ENCODE peak calls at places on chromosomes 11 and 22, in six cellular contexts. L is OCI-LY7, A is cardiac muscle cell, J is fibroblast of lung, U is IMR-90, P is fibroblast of pulmonary artery. F is an unnamed sample.

GRCh38 chr22:46433318-46433717 is 97.8 kb downstream of the TRMU start:
- DNase-seq in U (no peak), L (peak), A (no peak), P (no peak), J (no peak), F (no peak)

GRCh38 chr11:23090659-23091058 is 230.4 kb upstream of the CCDC179 start:
- DNase-seq in A (no peak), L (no peak), P (no peak), J (no peak), U (no peak), F (no peak)

GRCh38 chr11:107916671-107917241 is 11.5 kb upstream of the RAB39A start:
- DNase-seq in A (peak), P (peak), J (peak), U (no peak), L (peak), F (peak)

GRCh38 chr11:112963368-112963955 is 2.2 kb downstream of the NCAM1 start:
- DNase-seq in A (no peak), P (no peak), J (no peak), L (no peak), U (no peak), F (no peak)

GRCh38 chr22:45552580-45553332 is 50.1 kb downstream of the FBLN1 start:
- DNase-seq in J (peak), A (peak), U (peak), L (no peak), P (peak), F (peak)

GRCh38 chr11:65426839-65427690 is 4.5 kb downstream of the NEAT1 start:
- DNase-seq in L (peak), J (peak), U (peak), P (peak), A (peak), F (peak)

GRCh38 chr11:79390923-79391322 is 49.9 kb downstream of the TENM4 start:
- DNase-seq in A (no peak), J (no peak), P (peak), L (no peak), U (peak), F (no peak)

GRCh38 chr11:6411594-6412031 is 7.3 kb downstream of the APBB1 start:
- DNase-seq in L (no peak), J (no peak), U (no peak), A (no peak), P (no peak), F (no peak)

GRCh38 chr11:9880657-9881056 is 216.8 kb downstream of the SWAP70 start:
- DNase-seq in U (no peak), P (no peak), J (no peak), A (no peak), L (no peak), F (no peak)

GRCh38 chr11:40401132-40401853 is 1058.2 kb downstream of the LRRC4C start:
- DNase-seq in J (no peak), U (no peak), A (no peak), P (no peak), L (no peak), F (peak)

DNA sequence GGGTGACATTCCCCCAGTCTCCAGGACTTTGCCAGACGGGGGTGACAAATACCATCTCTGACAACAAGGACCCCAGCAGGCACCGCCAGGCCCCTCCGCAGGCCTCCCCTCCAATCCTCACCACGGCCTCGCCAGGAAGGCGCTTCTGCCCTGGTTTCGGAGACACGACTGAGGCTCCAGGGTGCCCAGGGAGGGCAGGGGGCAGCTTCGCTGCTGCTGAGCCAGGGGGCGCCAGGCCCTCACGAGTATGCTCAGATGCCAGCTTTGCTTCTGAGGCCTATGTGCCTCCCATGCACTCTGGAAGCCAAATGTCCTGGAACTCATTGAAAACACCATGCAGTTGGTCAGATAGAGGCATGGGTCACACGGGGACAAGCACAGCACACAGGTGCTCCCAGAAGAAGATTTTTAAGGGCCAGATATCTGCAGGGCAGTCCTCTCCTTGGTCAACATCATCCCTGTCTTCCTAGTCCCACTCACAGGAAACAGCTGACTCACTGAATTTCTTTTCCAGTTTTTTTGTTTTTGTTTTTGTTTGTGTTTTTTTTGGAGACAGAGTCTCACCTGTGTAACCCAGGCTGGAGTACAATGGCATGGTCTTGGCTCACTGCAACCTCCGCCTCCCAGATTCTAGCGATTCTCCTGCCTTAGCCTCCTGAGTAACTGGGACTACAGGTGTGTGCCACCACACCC is 19.9 kb downstream of the BID start:
- DNase-seq in J (no peak), A (no peak), L (peak), U (no peak), P (no peak), F (no peak)
- TF ChIP-seq CTCF in J (peak), A (peak), L (peak), U (peak), P (peak), F (no peak)

GRCh38 chr11:69948256-69949141 is 129.3 kb upstream of the FGF3 start:
- DNase-seq in P (no peak), A (no peak), U (peak), L (no peak), J (peak), F (peak)
- TF ChIP-seq CTCF in P (no peak), A (no peak), U (no peak), L (no peak), J (no peak), F (no peak)

GRCh38 chr11:980438-981365 is 55.0 kb downstream of the AP2A2 start:
- DNase-seq in L (no peak), J (peak), U (no peak), P (no peak), A (no peak), F (peak)
- TF ChIP-seq CTCF in L (no peak), J (no peak), U (no peak), P (no peak), A (peak), F (no peak)

GRCh38 chr22:36770946-36771340 is 5.0 kb downstream of the IFT27 start:
- DNase-seq in P (no peak), A (no peak), L (no peak), J (no peak), U (no peak), F (no peak)

GRCh38 chr22:36770116-36770945 is 5.6 kb downstream of the IFT27 start:
- DNase-seq in L (no peak), P (peak), J (no peak), A (peak), U (no peak), F (no peak)

GRCh38 chr22:36773935-36774334 is 2.0 kb downstream of the IFT27 start:
- DNase-seq in P (peak), A (peak), L (peak), U (peak), J (peak), F (peak)

GRCh38 chr22:36771376-36772063 is 4.4 kb downstream of the IFT27 start:
- DNase-seq in J (no peak), P (no peak), U (no peak), L (no peak), A (no peak), F (no peak)

GRCh38 chr22:36772451-36772850 is 3.5 kb downstream of the IFT27 start:
- DNase-seq in J (no peak), U (no peak), A (no peak), L (no peak), P (no peak), F (peak)
- TF ChIP-seq CTCF in J (no peak), U (no peak), A (no peak), L (no peak), P (no peak), F (no peak)

GRCh38 chr11:128205796-128206195 is 381.6 kb downstream of the ETS1 start:
- DNase-seq in J (no peak), L (no peak), P (no peak), U (no peak), A (no peak), F (no peak)

GRCh38 chr11:128201801-128202200 is 385.6 kb downstream of the ETS1 start:
- DNase-seq in A (no peak), U (no peak), P (no peak), J (no peak), L (no peak), F (no peak)

GRCh38 chr11:128207861-128208321 is 379.5 kb downstream of the ETS1 start:
- DNase-seq in L (no peak), A (peak), P (peak), U (peak), J (peak), F (peak)

GRCh38 chr11:128206476-128206875 is 380.9 kb downstream of the ETS1 start:
- DNase-seq in J (no peak), U (no peak), P (no peak), L (no peak), A (no peak), F (peak)

DNA sequence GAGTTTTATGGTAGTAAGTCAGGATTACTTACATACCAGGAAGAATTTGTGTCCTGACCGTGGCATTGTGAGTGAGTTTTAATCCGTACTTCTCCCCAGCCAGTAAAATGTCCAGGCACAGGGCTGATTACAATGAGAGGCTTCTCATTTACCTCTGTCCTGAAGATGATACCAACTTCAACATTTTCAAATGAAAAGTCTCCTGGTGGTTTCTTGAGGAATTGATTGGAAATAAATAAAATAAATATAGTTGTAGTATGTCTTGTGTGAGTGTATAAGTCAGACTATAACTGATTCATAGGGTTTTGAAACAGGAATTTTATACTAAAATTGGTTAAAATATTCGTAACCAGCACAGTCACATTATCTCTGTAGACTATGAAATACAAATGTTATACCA is 382.5 kb downstream of the ETS1 start:
- DNase-seq in J (no peak), U (no peak), A (no peak), L (no peak), P (no peak), F (no peak)
- TF ChIP-seq CTCF in J (no peak), U (no peak), A (no peak), L (no peak), P (no peak), F (no peak)